ENCODE peak calls at places on chromosome 14, in eight cellular contexts. E, Y, L, J, W, Z, K and A are unnamed samples.

GRCh38 chr14:72488551-72488950 is 405.4 kb downstream of the DPF3 start:
- DNase-seq in K (no peak), Y (no peak), Z (no peak), E (no peak), W (no peak), L (no peak), J (no peak), A (no peak)

GRCh38 chr14:81336009-81336408 is 64.1 kb downstream of the STON2 start:
- DNase-seq in L (no peak), W (no peak), Y (no peak), K (no peak), E (peak), Z (no peak), J (no peak), A (no peak)

GRCh38 chr14:83007641-83008237 is 1474.1 kb upstream of the SEL1L start:
- DNase-seq in J (no peak), Y (no peak), W (no peak), E (no peak), K (no peak), L (no peak), Z (no peak), A (no peak)

GRCh38 chr14:50231475-50232275 is at the start of gene SOS2:
- DNase-seq in Z (peak), E (peak), W (peak), L (peak), K (peak), J (peak), Y (peak), A (no peak)

GRCh38 chr14:98489115-98489514 is 782.9 kb downstream of the BCL11B start:
- DNase-seq in Z (peak), J (no peak), Y (no peak), E (no peak), K (no peak), W (peak), L (no peak), A (no peak)

GRCh38 chr14:91065266-91065665 is 4.8 kb upstream of the RPS6KA5 start:
- DNase-seq in K (no peak), E (no peak), W (no peak), L (no peak), J (no peak), Y (no peak), Z (no peak), A (no peak)

GRCh38 chr14:94317259-94317658 is 5.9 kb downstream of the SERPINA6 start:
- DNase-seq in K (no peak), Y (no peak), E (no peak), J (no peak), L (no peak), Z (peak), W (no peak), A (no peak)

GRCh38 chr14:65251213-65251612 is 148.9 kb upstream of the MAX start:
- DNase-seq in J (no peak), Y (no peak), W (peak), Z (peak), E (peak), K (no peak), L (no peak), A (no peak)

GRCh38 chr14:104253901-104254353 is 115.5 kb downstream of the KIF26A start:
- DNase-seq in Z (no peak), K (no peak), J (no peak), W (no peak), Y (no peak), L (no peak), E (no peak), A (no peak)

GRCh38 chr14:102909911-102910310 is 12.6 kb upstream of the AMN start:
- DNase-seq in Z (no peak), E (no peak), W (no peak), J (no peak), Y (no peak), K (no peak), L (peak), A (no peak)

GRCh38 chr14:53180272-53181221 is 27.4 kb upstream of the DDHD1 start:
- DNase-seq in E (peak), K (peak), J (no peak), W (peak), L (no peak), Y (peak), Z (no peak), A (no peak)

GRCh38 chr14:72986214-72986613 is 40.7 kb downstream of the ZFYVE1 start:
- DNase-seq in K (no peak), E (no peak), W (no peak), J (no peak), L (no peak), Z (peak), Y (no peak), A (no peak)